ENCODE peak calls at places on chromosomes 1 and 21, in ten cellular contexts. N is heart left ventricle, M is right lobe of liver, T is transverse colon, G is HCT116, S is IMR-90, I is uterus, K is breast epithelium, A is prostate gland, L is stomach. B is an unnamed sample.

GRCh38 chr1:232877361-232877991 is 72.3 kb downstream of the MAP10 start:
- DNase-seq in I (no peak), S (no peak), M (no peak), N (no peak), K (no peak), G (no peak), T (no peak), A (no peak), L (no peak), B (no peak)

GRCh38 chr1:109140384-109140783 is 26.5 kb downstream of the ELAPOR1 start:
- DNase-seq in N (no peak), L (no peak), T (no peak), G (no peak), K (no peak), I (no peak), M (no peak), A (no peak), S (no peak), B (no peak)

GRCh38 chr21:36859744-36860501 is 106.5 kb downstream of the HLCS start:
- DNase-seq in L (peak; percentile 72), T (peak; percentile 79), S (peak; percentile 29), K (peak; percentile 28), M (peak; percentile 91), I (peak; percentile 70), G (no peak), A (no peak), N (peak; percentile 84), B (peak; percentile 89)

GRCh38 chr1:221667504-221667903 is 74.4 kb downstream of the DUSP10 start:
- DNase-seq in T (no peak), S (peak; percentile 90), A (no peak), G (peak; percentile 3), I (no peak), M (no peak), L (no peak), N (no peak), K (no peak), B (no peak)

GRCh38 chr1:114153051-114153620 is 533 bp downstream of the SYT6 start:
- DNase-seq in L (no peak), K (no peak), S (no peak), M (no peak), A (no peak), I (no peak), T (no peak), N (no peak), G (no peak), B (no peak)

GRCh38 chr1:153538315-153538821 is 2.4 kb downstream of the S100A5 start:
- DNase-seq in L (peak; percentile 40), S (peak; percentile 43), K (peak; percentile 57), I (no peak), A (no peak), G (no peak), N (no peak), T (peak; percentile 84), M (no peak), B (peak; percentile 66)

GRCh38 chr1:213070399-213070798 is 19.4 kb downstream of the RPS6KC1 start:
- DNase-seq in N (no peak), S (peak; percentile 86), K (no peak), L (peak; percentile 46), A (peak; percentile 9), M (peak; percentile 21), T (no peak), I (no peak), G (no peak), B (no peak)

GRCh38 chr1:44810101-44810761 is 1.9 kb downstream of the BTBD19 start:
- DNase-seq in T (peak; percentile 31), K (peak; percentile 91), N (no peak), I (no peak), G (no peak), S (no peak), A (peak; percentile 66), M (peak; percentile 69), L (peak; percentile 81), B (peak; percentile 90)

GRCh38 chr1:113046569-113046968 is 26.4 kb upstream of the LRIG2 start:
- DNase-seq in S (no peak), L (no peak), I (no peak), A (no peak), M (no peak), T (no peak), G (no peak), N (no peak), K (no peak), B (no peak)

GRCh38 chr21:41834926-41835663 is 44.0 kb downstream of the PRDM15 start:
- DNase-seq in N (no peak), T (no peak), A (no peak), K (no peak), L (no peak), I (no peak), S (no peak), M (no peak), G (no peak), B (peak; percentile 62)

GRCh38 chr1:93874025-93874651 is 4.9 kb downstream of the DNTTIP2 start:
- DNase-seq in K (no peak), L (no peak), N (no peak), G (no peak), A (no peak), I (no peak), T (no peak), M (no peak), S (peak; percentile 72), B (no peak)

DNA sequence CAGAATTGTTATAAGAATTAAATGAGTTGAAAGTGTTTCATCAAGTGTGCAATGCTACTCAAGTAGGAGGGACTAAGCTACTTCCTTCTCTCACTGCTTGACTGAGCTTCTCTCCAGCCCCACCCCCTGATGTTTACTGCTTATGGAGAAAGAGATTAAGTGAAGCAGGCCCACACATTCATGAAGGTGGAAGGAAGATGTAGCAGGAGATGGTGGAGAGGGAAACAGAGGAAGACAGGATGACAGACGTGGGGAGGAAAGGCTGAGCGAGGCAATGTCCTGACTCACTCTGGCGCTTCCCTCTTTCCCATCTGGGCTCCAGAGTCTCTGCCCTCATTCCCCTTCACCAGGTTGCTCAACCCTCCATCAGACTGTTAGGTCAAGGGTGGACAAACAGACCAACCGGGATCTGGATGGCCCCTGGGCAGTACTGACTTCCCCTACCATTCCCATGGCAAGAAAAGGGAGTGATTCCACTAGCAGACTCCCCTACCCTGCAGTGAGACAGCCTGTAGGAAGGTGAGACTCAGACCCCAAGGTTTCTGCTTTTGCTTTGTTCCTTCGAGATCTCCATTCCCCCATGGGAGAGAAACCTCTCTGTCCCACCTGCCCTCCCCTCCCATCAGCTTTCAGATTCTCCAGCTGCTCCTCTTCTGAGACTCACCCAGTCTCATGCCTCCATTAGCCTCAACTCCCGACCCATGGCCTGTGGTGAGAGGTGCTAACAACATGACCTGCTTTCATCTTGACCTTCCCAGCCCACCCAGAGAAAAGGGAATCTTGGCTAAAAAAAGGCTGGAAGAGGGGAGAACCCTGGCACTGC is 3.1 kb upstream of the ARHGEF2 start:
- DNase-seq in T (peak; percentile 56), L (no peak), S (peak; percentile 89), K (no peak), G (no peak), M (no peak), N (peak; percentile 31), I (peak; percentile 64), A (no peak), B (peak; percentile 78)
- H3K4me1 ChIP-seq in T (peaks cover 32% of the 10 kb centered on the region), L (peaks cover 68% of the 10 kb centered on the region), S (peaks cover 43% of the 10 kb centered on the region), K (peaks cover 21% of the 10 kb centered on the region), G (peaks cover 39% of the 10 kb centered on the region), M (peaks cover 6% of the 10 kb centered on the region), N (peaks cover 15% of the 10 kb centered on the region), I (peaks cover 25% of the 10 kb centered on the region), A (no peaks in the 10 kb centered on the region), B (peaks cover 84% of the 10 kb centered on the region)

GRCh38 chr1:59135761-59136255 is 161.1 kb upstream of the FGGY start:
- DNase-seq in T (no peak), N (no peak), G (no peak), L (no peak), S (no peak), M (no peak), A (no peak), K (no peak), I (no peak), B (no peak)
- TF ChIP-seq POLR2A in T (no peak), N (no peak), G (no peak), L (no peak), S (no peak), M (no peak), A (no peak), K (no peak), I (no peak), B (no peak)

GRCh38 chr1:22473952-22474351 is 22.3 kb downstream of the ZBTB40 start:
- DNase-seq in I (no peak), K (no peak), G (no peak), S (no peak), T (no peak), M (no peak), L (no peak), N (no peak), A (no peak), B (no peak)

GRCh38 chr1:22472596-22472995 is 20.9 kb downstream of the ZBTB40 start:
- DNase-seq in K (peak; percentile 51), I (no peak), G (no peak), S (no peak), A (peak; percentile 29), N (peak; percentile 37), T (no peak), L (peak; percentile 77), M (no peak), B (no peak)

GRCh38 chr1:22470227-22470626 is 18.6 kb downstream of the ZBTB40 start:
- DNase-seq in K (no peak), L (no peak), T (no peak), M (no peak), A (no peak), G (no peak), I (no peak), N (no peak), S (no peak), B (no peak)

GRCh38 chr1:22471078-22471477 is 19.4 kb downstream of the ZBTB40 start:
- DNase-seq in G (no peak), N (peak; percentile 55), M (peak; percentile 37), A (no peak), L (peak; percentile 71), I (peak; percentile 59), K (no peak), T (no peak), S (peak; percentile 54), B (no peak)

GRCh38 chr1:22471610-22472009 is 20.0 kb downstream of the ZBTB40 start:
- DNase-seq in K (no peak), L (no peak), N (no peak), M (no peak), A (no peak), I (no peak), G (no peak), T (no peak), S (no peak), B (no peak)
- H3K4me1 ChIP-seq in K (peaks cover 4% of the 10 kb centered on the region), L (peaks cover 67% of the 10 kb centered on the region), N (no peaks in the 10 kb centered on the region), M (peaks cover 26% of the 10 kb centered on the region), A (peaks cover 5% of the 10 kb centered on the region), I (no peaks in the 10 kb centered on the region), G (peaks cover 3% of the 10 kb centered on the region), T (no peaks in the 10 kb centered on the region), S (peaks cover 2% of the 10 kb centered on the region), B (no peaks in the 10 kb centered on the region)

DNA sequence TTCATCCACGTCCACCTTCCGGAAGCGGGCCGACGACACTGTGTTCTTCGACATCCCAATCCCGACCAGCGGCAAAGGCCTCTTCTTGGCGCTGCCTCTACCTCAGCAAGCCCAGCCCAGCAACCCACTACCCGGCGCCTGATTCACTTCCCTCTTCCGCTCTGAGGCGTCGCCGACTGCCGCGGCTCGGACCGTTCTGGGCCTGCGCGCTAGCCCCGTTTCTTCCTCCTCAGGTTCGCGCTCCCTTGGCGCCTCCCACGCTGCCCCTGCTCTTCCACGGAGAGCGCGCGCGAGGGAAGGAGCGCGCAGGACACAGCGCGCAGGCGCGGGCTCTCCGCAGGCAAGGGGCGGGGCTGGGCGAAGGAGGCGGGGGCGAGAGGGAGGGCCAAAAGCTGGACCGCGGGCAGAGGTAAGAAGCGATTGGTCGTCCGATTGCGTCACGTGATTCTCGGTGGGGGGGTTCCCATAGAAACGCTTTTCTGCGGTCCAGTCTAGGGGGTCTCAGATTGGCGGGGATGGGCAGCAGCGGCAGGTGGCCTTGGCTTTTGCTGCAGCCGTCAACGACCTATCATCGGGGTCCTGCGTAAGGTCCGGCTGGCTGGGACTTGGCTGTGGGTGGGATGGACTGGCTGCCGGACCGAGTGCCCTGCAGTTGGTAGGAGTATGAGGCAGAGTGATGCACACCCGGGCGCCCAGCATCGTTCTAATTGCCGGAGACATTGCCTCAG is at the start of gene ARPC5:
- DNase-seq in A (peak; percentile 94), T (peak; percentile 97), S (peak; percentile 98), G (peak; percentile 92), I (peak; percentile 96), M (peak; percentile 98), L (peak; percentile 96), N (peak; percentile 97), K (peak; percentile 93), B (peak; percentile 99)
- TF ChIP-seq POLR2A in A (peak; percentile 89), T (peak; percentile 97), S (peak; percentile 88), G (peak; percentile 86), I (peak; percentile 95), M (peak; percentile 96), L (peak; percentile 93), N (peak; percentile 70), K (peak; percentile 69), B (peak; percentile 57)

B was measured in spleen.